ENCODE peak calls at places on chromosomes 2 and 18, in nine cellular contexts. One of them, this sample, is unnamed.

GRCh38 chr2:239710953-239711861 is 310.4 kb upstream of the HDAC4 start:
- DNase-seq in HCT116: no peak
- DNase-seq in DND-41: no peak
- DNase-seq in WTC11: no peak
- DNase-seq in A549: no peak
- DNase-seq in epithelial cell of proximal tubule: no peak
- DNase-seq in astrocyte of the spinal cord: no peak
- DNase-seq in transverse colon: no peak
- DNase-seq in right atrium auricular region: no peak
- DNase-seq in this sample: no peak

GRCh38 chr2:223580951-223581350 is 21.2 kb downstream of the SCG2 start:
- DNase-seq in right atrium auricular region: no peak
- DNase-seq in A549: peak
- DNase-seq in HCT116: no peak
- DNase-seq in epithelial cell of proximal tubule: no peak
- DNase-seq in WTC11: no peak
- DNase-seq in DND-41: no peak
- DNase-seq in astrocyte of the spinal cord: peak
- DNase-seq in transverse colon: no peak
- DNase-seq in this sample: peak

GRCh38 chr2:146624429-146624828 is 1220.4 kb upstream of the ACVR2A start:
- DNase-seq in WTC11: no peak
- DNase-seq in A549: no peak
- DNase-seq in astrocyte of the spinal cord: no peak
- DNase-seq in epithelial cell of proximal tubule: no peak
- DNase-seq in transverse colon: no peak
- DNase-seq in right atrium auricular region: no peak
- DNase-seq in DND-41: no peak
- DNase-seq in HCT116: no peak
- DNase-seq in this sample: no peak

GRCh38 chr18:42113529-42114191 is 158.6 kb downstream of the PIK3C3 start:
- DNase-seq in right atrium auricular region: no peak
- DNase-seq in DND-41: peak
- DNase-seq in astrocyte of the spinal cord: peak
- DNase-seq in A549: no peak
- DNase-seq in transverse colon: no peak
- DNase-seq in epithelial cell of proximal tubule: no peak
- DNase-seq in WTC11: no peak
- DNase-seq in HCT116: no peak
- DNase-seq in this sample: peak

GRCh38 chr2:45256867-45257641 is 247.8 kb upstream of the SIX2 start:
- DNase-seq in astrocyte of the spinal cord: peak
- DNase-seq in epithelial cell of proximal tubule: no peak
- DNase-seq in DND-41: no peak
- DNase-seq in A549: no peak
- DNase-seq in transverse colon: no peak
- DNase-seq in HCT116: no peak
- DNase-seq in WTC11: peak
- DNase-seq in right atrium auricular region: no peak
- DNase-seq in this sample: no peak

GRCh38 chr2:11796190-11797171 is 50.0 kb downstream of the LPIN1 start:
- DNase-seq in WTC11: no peak
- DNase-seq in right atrium auricular region: peak
- DNase-seq in epithelial cell of proximal tubule: no peak
- DNase-seq in HCT116: no peak
- DNase-seq in A549: no peak
- DNase-seq in DND-41: no peak
- DNase-seq in transverse colon: no peak
- DNase-seq in astrocyte of the spinal cord: no peak
- DNase-seq in this sample: peak

GRCh38 chr18:43805646-43806194 is 528.4 kb upstream of the SYT4 start:
- DNase-seq in astrocyte of the spinal cord: peak
- DNase-seq in right atrium auricular region: no peak
- DNase-seq in A549: no peak
- DNase-seq in HCT116: no peak
- DNase-seq in transverse colon: no peak
- DNase-seq in epithelial cell of proximal tubule: no peak
- DNase-seq in DND-41: no peak
- DNase-seq in WTC11: no peak
- DNase-seq in this sample: peak

GRCh38 chr2:109726666-109727270 is 67.3 kb upstream of the RGPD5 start:
- DNase-seq in right atrium auricular region: peak
- DNase-seq in WTC11: no peak
- DNase-seq in DND-41: no peak
- DNase-seq in A549: no peak
- DNase-seq in epithelial cell of proximal tubule: peak
- DNase-seq in astrocyte of the spinal cord: no peak
- DNase-seq in HCT116: no peak
- DNase-seq in transverse colon: peak
- DNase-seq in this sample: no peak

GRCh38 chr2:204428675-204429074 is 116.6 kb upstream of the PARD3B start:
- DNase-seq in transverse colon: no peak
- DNase-seq in right atrium auricular region: no peak
- DNase-seq in astrocyte of the spinal cord: no peak
- DNase-seq in WTC11: no peak
- DNase-seq in epithelial cell of proximal tubule: no peak
- DNase-seq in HCT116: no peak
- DNase-seq in DND-41: no peak
- DNase-seq in A549: no peak
- DNase-seq in this sample: no peak

GRCh38 chr2:70596739-70597138 is 43.1 kb upstream of the TGFA start:
- DNase-seq in astrocyte of the spinal cord: peak
- DNase-seq in A549: no peak
- DNase-seq in HCT116: peak
- DNase-seq in right atrium auricular region: no peak
- DNase-seq in epithelial cell of proximal tubule: peak
- DNase-seq in WTC11: no peak
- DNase-seq in transverse colon: peak
- DNase-seq in DND-41: no peak
- DNase-seq in this sample: no peak

GRCh38 chr2:217246108-217246507 is 386.2 kb upstream of the TNP1 start:
- DNase-seq in right atrium auricular region: no peak
- DNase-seq in DND-41: no peak
- DNase-seq in epithelial cell of proximal tubule: no peak
- DNase-seq in A549: no peak
- DNase-seq in HCT116: no peak
- DNase-seq in WTC11: no peak
- DNase-seq in astrocyte of the spinal cord: no peak
- DNase-seq in transverse colon: no peak
- DNase-seq in this sample: no peak

GRCh38 chr2:31415421-31415820 is 879 bp upstream of the XDH start:
- DNase-seq in HCT116: no peak
- DNase-seq in A549: no peak
- DNase-seq in transverse colon: no peak
- DNase-seq in WTC11: no peak
- DNase-seq in astrocyte of the spinal cord: no peak
- DNase-seq in epithelial cell of proximal tubule: no peak
- DNase-seq in DND-41: no peak
- DNase-seq in right atrium auricular region: no peak
- DNase-seq in this sample: no peak

GRCh38 chr2:31414601-31415241 is at the start of gene XDH:
- DNase-seq in HCT116: no peak
- DNase-seq in WTC11: no peak
- DNase-seq in transverse colon: peak
- DNase-seq in epithelial cell of proximal tubule: peak
- DNase-seq in astrocyte of the spinal cord: no peak
- DNase-seq in A549: peak
- DNase-seq in right atrium auricular region: no peak
- DNase-seq in DND-41: no peak
- DNase-seq in this sample: no peak

GRCh38 chr2:31411771-31412170 is 2.8 kb downstream of the XDH start:
- DNase-seq in transverse colon: no peak
- DNase-seq in DND-41: no peak
- DNase-seq in WTC11: no peak
- DNase-seq in epithelial cell of proximal tubule: no peak
- DNase-seq in right atrium auricular region: no peak
- DNase-seq in astrocyte of the spinal cord: no peak
- DNase-seq in HCT116: no peak
- DNase-seq in A549: peak
- DNase-seq in this sample: no peak

GRCh38 chr2:31413025-31413424 is 1.5 kb downstream of the XDH start:
- DNase-seq in WTC11: no peak
- DNase-seq in epithelial cell of proximal tubule: no peak
- DNase-seq in A549: peak
- DNase-seq in DND-41: no peak
- DNase-seq in transverse colon: no peak
- DNase-seq in right atrium auricular region: no peak
- DNase-seq in HCT116: no peak
- DNase-seq in astrocyte of the spinal cord: no peak
- DNase-seq in this sample: peak

DNA sequence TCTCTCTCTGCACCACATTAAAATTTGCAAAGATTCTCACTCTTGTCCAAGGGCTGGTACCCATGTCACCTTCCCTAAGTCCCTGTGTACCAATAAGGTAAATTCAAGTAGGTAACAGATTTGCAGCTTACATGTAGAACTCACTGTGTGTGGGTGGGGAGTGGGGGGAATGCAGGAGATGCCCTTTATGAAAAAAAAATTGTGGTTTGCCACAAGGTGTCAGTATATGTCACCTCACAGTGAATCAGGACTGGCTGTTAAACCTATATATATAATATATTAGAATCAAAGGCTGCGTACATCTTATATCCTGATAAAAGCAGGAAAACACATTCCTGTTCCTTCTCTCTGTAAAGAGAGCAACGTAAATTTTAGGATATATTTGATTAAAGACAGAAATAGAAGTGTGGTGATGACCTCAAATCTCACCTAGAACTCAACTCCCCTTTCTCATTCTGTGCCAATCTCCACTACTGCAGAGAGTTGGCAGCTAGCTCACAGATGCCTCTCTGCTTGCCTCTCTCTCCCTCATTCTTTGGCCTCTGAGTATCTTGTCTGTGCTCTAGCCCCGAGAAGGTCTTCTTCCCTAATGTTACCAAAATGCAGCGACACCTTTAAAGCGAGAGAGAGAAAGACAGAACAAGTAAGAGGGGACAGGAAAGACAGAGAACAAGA is 529 bp downstream of the XDH start:
- DNase-seq in epithelial cell of proximal tubule: no peak
- DNase-seq in DND-41: no peak
- DNase-seq in A549: peak
- DNase-seq in astrocyte of the spinal cord: no peak
- DNase-seq in transverse colon: no peak
- DNase-seq in HCT116: no peak
- DNase-seq in right atrium auricular region: no peak
- DNase-seq in WTC11: no peak
- DNase-seq in this sample: no peak
- TF ChIP-seq CTCF in epithelial cell of proximal tubule: peak
- TF ChIP-seq CTCF in DND-41: peak
- TF ChIP-seq CTCF in A549: peak
- TF ChIP-seq CTCF in astrocyte of the spinal cord: no peak
- TF ChIP-seq CTCF in transverse colon: peak
- TF ChIP-seq CTCF in HCT116: peak
- TF ChIP-seq CTCF in right atrium auricular region: no peak
- TF ChIP-seq CTCF in WTC11: no peak
- TF ChIP-seq CTCF in this sample: no peak

GRCh38 chr2:196845371-196845770 is 36.2 kb upstream of the C2orf66 start:
- DNase-seq in astrocyte of the spinal cord: no peak
- DNase-seq in HCT116: no peak
- DNase-seq in WTC11: no peak
- DNase-seq in transverse colon: no peak
- DNase-seq in A549: no peak
- DNase-seq in DND-41: no peak
- DNase-seq in epithelial cell of proximal tubule: no peak
- DNase-seq in right atrium auricular region: no peak
- DNase-seq in this sample: no peak
- TF ChIP-seq CTCF in astrocyte of the spinal cord: no peak
- TF ChIP-seq CTCF in HCT116: no peak
- TF ChIP-seq CTCF in WTC11: no peak
- TF ChIP-seq CTCF in transverse colon: no peak
- TF ChIP-seq CTCF in A549: no peak
- TF ChIP-seq CTCF in DND-41: no peak
- TF ChIP-seq CTCF in epithelial cell of proximal tubule: no peak
- TF ChIP-seq CTCF in right atrium auricular region: no peak
- TF ChIP-seq CTCF in this sample: no peak

GRCh38 chr2:54158311-54158710 is 42.9 kb downstream of the ACYP2 start:
- DNase-seq in A549: no peak
- DNase-seq in DND-41: no peak
- DNase-seq in HCT116: no peak
- DNase-seq in astrocyte of the spinal cord: no peak
- DNase-seq in WTC11: no peak
- DNase-seq in epithelial cell of proximal tubule: no peak
- DNase-seq in right atrium auricular region: no peak
- DNase-seq in transverse colon: no peak
- DNase-seq in this sample: no peak

GRCh38 chr2:54166121-54166773 is 50.8 kb downstream of the ACYP2 start:
- DNase-seq in right atrium auricular region: no peak
- DNase-seq in epithelial cell of proximal tubule: no peak
- DNase-seq in A549: no peak
- DNase-seq in astrocyte of the spinal cord: no peak
- DNase-seq in transverse colon: no peak
- DNase-seq in DND-41: no peak
- DNase-seq in WTC11: no peak
- DNase-seq in HCT116: no peak
- DNase-seq in this sample: no peak

DNA sequence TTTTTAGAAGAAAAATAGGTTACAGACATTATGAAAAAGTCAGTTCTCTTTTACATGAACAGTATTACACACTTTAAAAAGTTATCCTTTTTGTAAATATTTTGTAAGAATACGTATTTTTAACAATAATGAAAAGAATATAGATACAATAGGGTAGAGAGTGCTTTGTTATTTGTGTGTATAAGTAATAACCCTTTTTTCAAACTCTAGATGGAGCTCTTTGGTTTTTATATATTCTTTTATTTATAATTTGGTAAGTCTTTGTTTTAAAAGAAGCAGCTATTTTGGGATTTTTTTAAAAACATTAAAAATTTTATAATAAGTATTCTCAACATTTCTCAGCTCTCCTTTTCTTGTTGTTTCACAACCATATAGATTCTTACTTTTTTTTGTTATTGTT is 46.2 kb downstream of the ACYP2 start:
- DNase-seq in DND-41: no peak
- DNase-seq in transverse colon: no peak
- DNase-seq in epithelial cell of proximal tubule: no peak
- DNase-seq in A549: no peak
- DNase-seq in HCT116: no peak
- DNase-seq in WTC11: no peak
- DNase-seq in astrocyte of the spinal cord: peak
- DNase-seq in right atrium auricular region: no peak
- DNase-seq in this sample: peak
- TF ChIP-seq CTCF in DND-41: no peak
- TF ChIP-seq CTCF in transverse colon: no peak
- TF ChIP-seq CTCF in epithelial cell of proximal tubule: no peak
- TF ChIP-seq CTCF in A549: no peak
- TF ChIP-seq CTCF in HCT116: no peak
- TF ChIP-seq CTCF in WTC11: no peak
- TF ChIP-seq CTCF in astrocyte of the spinal cord: peak
- TF ChIP-seq CTCF in right atrium auricular region: no peak
- TF ChIP-seq CTCF in this sample: peak

DNA sequence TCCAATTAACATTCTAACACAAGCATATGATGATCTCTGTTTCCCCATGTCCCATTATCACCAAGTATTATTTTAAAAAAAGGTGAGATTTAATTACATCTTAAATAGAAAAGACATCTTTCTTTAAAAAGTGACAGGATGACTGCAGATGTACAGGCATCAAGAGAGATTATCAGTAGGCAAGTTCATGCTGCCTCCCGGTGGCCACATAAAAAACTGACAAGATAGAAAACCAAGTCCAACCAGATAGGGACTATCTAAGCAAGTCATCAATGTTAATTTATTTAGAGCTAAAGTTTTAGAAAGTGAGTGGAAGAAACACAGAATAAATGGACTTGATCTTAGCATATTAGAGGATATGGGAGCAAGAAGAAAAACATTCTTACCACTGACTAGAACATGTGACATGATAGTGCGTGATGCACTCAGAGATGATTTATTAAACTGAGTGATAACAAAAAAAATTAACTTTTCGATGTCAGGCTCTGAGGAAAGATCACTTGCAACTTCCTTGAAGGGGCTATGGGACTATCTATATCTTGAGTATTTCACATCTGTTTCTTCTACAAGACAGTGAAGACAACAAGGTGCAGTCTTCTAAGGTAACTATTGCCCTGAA is 5.4 kb upstream of the TDRD15 start:
- DNase-seq in right atrium auricular region: no peak
- DNase-seq in A549: peak
- DNase-seq in HCT116: peak
- DNase-seq in transverse colon: no peak
- DNase-seq in astrocyte of the spinal cord: peak
- DNase-seq in WTC11: peak
- DNase-seq in DND-41: peak
- DNase-seq in epithelial cell of proximal tubule: no peak
- DNase-seq in this sample: peak
- TF ChIP-seq CTCF in right atrium auricular region: peak
- TF ChIP-seq CTCF in A549: peak
- TF ChIP-seq CTCF in HCT116: peak
- TF ChIP-seq CTCF in transverse colon: peak
- TF ChIP-seq CTCF in astrocyte of the spinal cord: peak
- TF ChIP-seq CTCF in WTC11: no peak
- TF ChIP-seq CTCF in DND-41: peak
- TF ChIP-seq CTCF in epithelial cell of proximal tubule: peak
- TF ChIP-seq CTCF in this sample: peak